ENCODE peak calls at places on chromosomes 1 and 21, in six cellular contexts. Z is astrocyte, C is mammary epithelial cell, L is GM23248, U is PC-3, D is neuronal stem cell. T is an unnamed sample.
A peak's percentile ranks its signal among the peaks of the same experiment; 100 is the strongest.

GRCh38 chr1:67350783-67351182 is 43.1 kb downstream of the IL12RB2 start:
- DNase-seq in D (no peak), Z (no peak), L (no peak), C (peak; percentile 71), U (no peak), T (no peak)

GRCh38 chr1:168751195-168751650 is 22.2 kb upstream of the DPT start:
- DNase-seq in U (peak; percentile 18), D (peak; percentile 9), L (no peak), Z (peak; percentile 50), C (no peak), T (no peak)

GRCh38 chr1:168628807-168629206 is 52.4 kb downstream of the XCL1 start:
- DNase-seq in C (peak; percentile 99), L (peak; percentile 86), D (no peak), U (peak; percentile 98), Z (peak; percentile 97), T (no peak)

GRCh38 chr1:17244826-17245740 is 3.8 kb upstream of the PADI3 start:
- DNase-seq in U (no peak), Z (no peak), C (peak; percentile 60), L (no peak), D (no peak), T (no peak)

GRCh38 chr1:165635329-165635728 is 4.3 kb downstream of the MGST3 start:
- DNase-seq in U (no peak), D (no peak), L (no peak), C (no peak), Z (no peak), T (no peak)

GRCh38 chr1:245858022-245858421 is 649.1 kb downstream of the SMYD3 start:
- DNase-seq in C (no peak), U (no peak), D (no peak), Z (peak; percentile 69), L (no peak), T (no peak)

GRCh38 chr1:117636637-117637425 is 31.0 kb downstream of the TENT5C start:
- DNase-seq in C (no peak), D (no peak), L (no peak), U (no peak), Z (no peak), T (no peak)

GRCh38 chr1:91567583-91567982 is 66.9 kb downstream of the CDC7 start:
- DNase-seq in Z (no peak), D (no peak), L (no peak), C (peak; percentile 44), U (peak; percentile 80), T (no peak)

GRCh38 chr21:44800971-44801467 is 601 bp downstream of the UBE2G2 start:
- DNase-seq in U (peak; percentile 60), D (no peak), C (peak; percentile 44), L (peak; percentile 61), Z (peak; percentile 26), T (peak; percentile 58)

GRCh38 chr1:214640431-214641213 is 37.6 kb downstream of the CENPF start:
- DNase-seq in U (no peak), C (no peak), L (peak; percentile 12), Z (no peak), D (no peak), T (no peak)

GRCh38 chr1:10736623-10737267 is 59.7 kb downstream of the CASZ1 start:
- DNase-seq in D (no peak), Z (no peak), C (no peak), U (no peak), L (no peak), T (no peak)

GRCh38 chr1:26027716-26028489 is 6.3 kb downstream of the EXTL1 start:
- DNase-seq in C (peak; percentile 27), U (no peak), D (no peak), L (peak; percentile 71), Z (no peak), T (no peak)

DNA sequence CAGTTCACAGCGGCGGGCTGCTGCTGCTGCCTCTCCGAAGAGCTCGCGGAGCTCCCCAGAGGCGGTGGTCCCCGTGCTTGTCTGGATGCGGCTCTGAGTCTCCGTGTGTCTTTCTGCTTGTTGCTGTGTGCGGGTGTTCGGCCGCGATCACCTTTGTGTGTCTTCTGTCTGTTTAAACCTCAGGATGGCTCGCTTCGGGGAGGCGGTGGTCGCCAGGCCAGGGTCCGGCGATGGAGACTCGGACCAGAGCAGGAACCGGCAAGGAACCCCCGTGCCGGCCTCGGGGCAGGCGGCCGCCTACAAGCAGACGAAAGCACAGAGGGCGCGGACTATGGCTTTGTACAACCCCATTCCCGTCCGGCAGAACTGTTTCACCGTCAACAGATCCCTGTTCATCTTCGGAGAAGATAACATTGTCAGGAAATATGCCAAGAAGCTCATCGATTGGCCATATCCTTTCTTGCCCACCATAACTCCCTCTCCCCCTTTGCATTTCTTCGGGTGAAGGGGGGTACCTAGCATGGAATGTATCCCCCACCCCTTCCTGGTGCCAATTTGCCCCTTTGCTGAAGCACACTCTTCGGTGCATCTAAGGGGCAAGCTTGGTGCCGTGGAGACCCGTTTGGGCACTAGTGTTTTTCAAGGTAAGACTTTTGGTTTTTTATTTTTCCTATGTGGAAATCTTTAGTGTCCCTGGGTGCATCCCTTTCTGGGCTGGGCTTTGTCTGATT is 409 bp downstream of the CACNA1E start:
- DNase-seq in C (no peak), Z (no peak), U (no peak), L (no peak), D (no peak), T (peak; percentile 38)
- H3K4me2 ChIP-seq in C (no peak overlapping the region), Z (no peak overlapping the region), U (no peak overlapping the region), L (no peak overlapping the region), D (peak overlapping the region; percentile 97), T (peak overlapping the region; percentile 91)

DNA sequence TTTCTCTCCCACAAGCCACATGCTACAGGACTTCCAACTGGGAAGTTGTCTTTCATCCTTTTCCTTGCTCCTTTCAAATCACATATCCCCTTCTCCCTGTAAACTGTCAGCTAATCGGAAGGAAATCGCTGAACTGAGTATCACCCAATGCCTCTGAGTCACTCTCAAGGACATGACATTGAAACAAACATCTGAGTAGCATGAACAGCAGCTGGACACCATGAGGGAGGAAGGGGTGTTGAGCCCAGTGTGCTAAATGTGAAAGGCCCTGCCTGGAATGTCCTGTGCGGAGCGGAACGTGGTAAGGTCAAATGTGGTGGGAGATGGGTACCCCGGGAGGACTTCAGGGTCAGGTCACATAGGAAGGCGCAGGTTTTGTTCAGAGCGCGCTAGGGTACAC is at the start of gene OR2AJ1:
- DNase-seq in D (no peak), C (no peak), Z (no peak), U (no peak), L (no peak), T (no peak)
- H2AFZ ChIP-seq in D (no peak within 1 kb of the TSS), C (no peak within 1 kb of the TSS), Z (no peak within 1 kb of the TSS), U (no peak within 1 kb of the TSS), L (no peak within 1 kb of the TSS), T (peak within 1 kb of the TSS; percentile 49)

GRCh38 chr1:100719490-100719889 is at the start of gene VCAM1:
- DNase-seq in Z (no peak), C (no peak), D (peak; percentile 55), U (no peak), L (no peak), T (peak; percentile 58)
- H3K4me2 ChIP-seq in Z (peak within 1 kb of the TSS; percentile 37), C (no peak within 1 kb of the TSS), D (peak within 1 kb of the TSS; percentile 13), U (no peak within 1 kb of the TSS), L (no peak within 1 kb of the TSS), T (no peak within 1 kb of the TSS)

DNA sequence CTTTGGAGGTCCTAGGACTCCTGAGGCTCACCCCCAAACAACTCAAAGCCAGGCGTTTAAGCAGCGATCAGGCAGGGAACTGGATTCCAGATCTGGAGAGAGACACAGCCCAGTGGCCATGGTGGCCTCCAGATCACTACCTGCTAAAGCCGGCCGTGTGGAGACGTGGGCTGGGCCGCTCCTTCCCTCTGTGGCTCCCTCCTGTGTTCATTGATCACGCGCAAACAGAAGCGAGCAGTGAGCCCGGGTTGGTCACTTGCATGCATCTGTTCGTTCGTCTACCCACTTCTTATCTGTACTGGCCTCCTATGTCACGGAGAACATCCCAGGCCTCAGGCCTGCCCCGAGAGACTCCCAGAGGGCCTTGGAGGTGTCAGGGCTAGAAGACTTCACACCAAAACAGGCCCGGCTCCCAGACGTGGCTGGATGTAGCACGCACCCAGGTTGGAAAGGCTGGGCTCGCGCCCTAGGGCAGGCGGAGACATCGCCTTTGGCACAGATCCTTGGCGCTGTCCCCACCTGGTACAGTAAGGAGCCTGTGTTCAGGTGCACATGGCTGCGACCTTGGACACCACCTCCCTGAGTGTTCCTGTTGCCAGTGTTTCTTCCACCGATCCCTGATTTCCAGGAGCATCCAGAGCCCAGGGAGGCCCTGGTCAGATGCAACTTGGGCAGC is 76.7 kb upstream of the ARHGEF16 start:
- DNase-seq in C (no peak), L (no peak), D (no peak), Z (no peak), U (no peak), T (no peak)
- H2AFZ ChIP-seq in C (no peak overlapping the region), L (no peak overlapping the region), D (no peak overlapping the region), Z (no peak overlapping the region), U (no peak overlapping the region), T (no peak overlapping the region)

GRCh38 chr1:235503333-235504121 is 725 bp downstream of the B3GALNT2 start:
- DNase-seq in C (peak; percentile 56), Z (peak; percentile 39), D (no peak), U (peak; percentile 31), L (peak; percentile 84), T (peak; percentile 73)

GRCh38 chr1:235504494-235505222 is 406 bp upstream of the B3GALNT2 start:
- DNase-seq in L (peak; percentile 100), U (peak; percentile 95), D (peak; percentile 100), C (peak; percentile 99), Z (peak; percentile 95), T (peak; percentile 99)

GRCh38 chr1:235502601-235503332 is 1.5 kb downstream of the B3GALNT2 start:
- DNase-seq in L (peak; percentile 41), Z (peak; percentile 39), D (no peak), C (peak; percentile 29), U (peak; percentile 28), T (peak; percentile 34)

GRCh38 chr1:235504122-235504493 is at the start of gene B3GALNT2:
- DNase-seq in L (no peak), U (no peak), Z (no peak), D (no peak), C (no peak), T (no peak)

DNA sequence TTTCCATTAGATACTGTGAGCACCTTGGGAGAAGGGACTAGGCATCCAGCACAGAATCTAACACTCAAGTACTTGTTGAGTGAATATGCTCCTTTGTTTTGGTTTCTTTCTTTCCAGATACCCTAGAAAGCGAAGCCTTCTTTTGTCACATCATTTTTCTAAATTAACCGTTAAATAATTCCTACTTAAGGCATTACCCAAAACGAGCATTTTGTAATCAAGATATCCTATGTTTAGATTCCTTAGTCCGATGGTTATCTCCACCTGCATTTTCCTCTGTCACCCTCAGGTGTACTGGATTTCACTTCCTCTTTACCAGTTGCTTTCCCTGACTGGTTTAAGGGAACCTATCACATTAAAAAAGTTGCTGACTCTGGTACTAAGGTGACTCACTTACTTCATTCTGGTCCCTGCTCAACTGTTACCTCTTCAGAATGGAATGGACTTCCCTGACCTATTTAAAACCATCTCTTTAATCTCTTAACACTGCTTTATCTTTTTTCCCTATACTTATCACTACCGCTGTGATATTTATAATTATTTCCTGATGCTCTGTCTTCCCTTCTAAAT is 3.2 kb downstream of the B3GALNT2 start:
- DNase-seq in L (peak; percentile 61), U (peak; percentile 56), Z (peak; percentile 69), D (no peak), C (peak; percentile 56), T (peak; percentile 16)
- H3K4me2 ChIP-seq in L (no peak overlapping the region), U (peak overlapping the region; percentile 34), Z (peak overlapping the region; percentile 2), D (no peak overlapping the region), C (no peak overlapping the region), T (peak overlapping the region; percentile 36)

GRCh38 chr1:56505792-56506191 is 73.6 kb downstream of the PLPP3 start:
- DNase-seq in Z (no peak), D (no peak), C (no peak), L (no peak), U (no peak), T (no peak)
- H2AFZ ChIP-seq in Z (no peak overlapping the region), D (no peak overlapping the region), C (no peak overlapping the region), L (no peak overlapping the region), U (no peak overlapping the region), T (no peak overlapping the region)

GRCh38 chr1:47679301-47679751 is 241.5 kb downstream of the FOXD2 start:
- DNase-seq in D (no peak), L (peak; percentile 7), Z (no peak), C (no peak), U (no peak), T (no peak)
- H3K4me2 ChIP-seq in D (no peak overlapping the region), L (no peak overlapping the region), Z (no peak overlapping the region), C (no peak overlapping the region), U (no peak overlapping the region), T (no peak overlapping the region)

T was measured in GM23338.